ENCODE peak calls at places on chromosome 21, in eight cellular contexts. One of them, this sample, is unnamed.

GRCh38 chr21:30227633-30228404 is 11.9 kb upstream of the CLDN8 start:
- DNase-seq in GM23248: peak; percentile 98
- DNase-seq in neural progenitor cell: no peak
- DNase-seq in NCI-H1694 treated with DMSO at 0.1 percent for 48 hours: no peak
- DNase-seq in NCI-H1105: no peak
- DNase-seq in NCI-H82: no peak
- DNase-seq in cardiac muscle cell: no peak
- DNase-seq in GM03348: peak; percentile 49
- DNase-seq in this sample: no peak

GRCh38 chr21:14229399-14229798 is 13.4 kb downstream of the RBM11 start:
- DNase-seq in cardiac muscle cell: no peak
- DNase-seq in NCI-H1105: no peak
- DNase-seq in GM03348: no peak
- DNase-seq in NCI-H1694 treated with DMSO at 0.1 percent for 48 hours: no peak
- DNase-seq in NCI-H82: no peak
- DNase-seq in neural progenitor cell: no peak
- DNase-seq in GM23248: no peak
- DNase-seq in this sample: no peak

GRCh38 chr21:43733529-43734071 is 14.7 kb downstream of the PDXK start:
- DNase-seq in neural progenitor cell: no peak
- DNase-seq in NCI-H1105: no peak
- DNase-seq in NCI-H82: no peak
- DNase-seq in GM23248: peak; percentile 86
- DNase-seq in cardiac muscle cell: no peak
- DNase-seq in NCI-H1694 treated with DMSO at 0.1 percent for 48 hours: peak; percentile 52
- DNase-seq in GM03348: peak; percentile 85
- DNase-seq in this sample: no peak

GRCh38 chr21:41846536-41846935 is 32.6 kb downstream of the PRDM15 start:
- DNase-seq in NCI-H1105: no peak
- DNase-seq in cardiac muscle cell: no peak
- DNase-seq in NCI-H1694 treated with DMSO at 0.1 percent for 48 hours: no peak
- DNase-seq in GM23248: no peak
- DNase-seq in neural progenitor cell: no peak
- DNase-seq in GM03348: no peak
- DNase-seq in NCI-H82: no peak
- DNase-seq in this sample: no peak

GRCh38 chr21:42160111-42160949 is 58.6 kb upstream of the ABCG1 start:
- DNase-seq in GM23248: no peak
- DNase-seq in NCI-H82: no peak
- DNase-seq in neural progenitor cell: no peak
- DNase-seq in NCI-H1105: no peak
- DNase-seq in cardiac muscle cell: no peak
- DNase-seq in GM03348: no peak
- DNase-seq in NCI-H1694 treated with DMSO at 0.1 percent for 48 hours: no peak
- DNase-seq in this sample: no peak

GRCh38 chr21:27429612-27430361 is 462.9 kb upstream of the ADAMTS5 start:
- DNase-seq in cardiac muscle cell: no peak
- DNase-seq in GM03348: peak; percentile 41
- DNase-seq in NCI-H1105: no peak
- DNase-seq in neural progenitor cell: no peak
- DNase-seq in NCI-H82: no peak
- DNase-seq in NCI-H1694 treated with DMSO at 0.1 percent for 48 hours: no peak
- DNase-seq in GM23248: peak; percentile 67
- DNase-seq in this sample: no peak

GRCh38 chr21:45362748-45363145 is 42.2 kb upstream of the COL18A1 start:
- DNase-seq in GM03348: no peak
- DNase-seq in neural progenitor cell: no peak
- DNase-seq in cardiac muscle cell: no peak
- DNase-seq in NCI-H1694 treated with DMSO at 0.1 percent for 48 hours: no peak
- DNase-seq in GM23248: no peak
- DNase-seq in NCI-H1105: no peak
- DNase-seq in NCI-H82: no peak
- DNase-seq in this sample: no peak

GRCh38 chr21:44845418-44846200 is 27.7 kb upstream of the SUMO3 start:
- DNase-seq in NCI-H1694 treated with DMSO at 0.1 percent for 48 hours: peak; percentile 69
- DNase-seq in NCI-H82: peak; percentile 76
- DNase-seq in neural progenitor cell: peak; percentile 88
- DNase-seq in GM23248: peak; percentile 80
- DNase-seq in GM03348: peak; percentile 89
- DNase-seq in NCI-H1105: no peak
- DNase-seq in cardiac muscle cell: peak; percentile 69
- DNase-seq in this sample: peak; percentile 48

GRCh38 chr21:24852610-24853195 is 754.6 kb downstream of the MRPL39 start:
- DNase-seq in GM03348: no peak
- DNase-seq in NCI-H1694 treated with DMSO at 0.1 percent for 48 hours: no peak
- DNase-seq in cardiac muscle cell: no peak
- DNase-seq in NCI-H82: no peak
- DNase-seq in neural progenitor cell: no peak
- DNase-seq in NCI-H1105: no peak
- DNase-seq in GM23248: no peak
- DNase-seq in this sample: no peak

GRCh38 chr21:46022551-46023107 is 41.1 kb downstream of the COL6A1 start:
- DNase-seq in cardiac muscle cell: no peak
- DNase-seq in neural progenitor cell: no peak
- DNase-seq in NCI-H82: peak; percentile 65
- DNase-seq in NCI-H1105: no peak
- DNase-seq in GM23248: peak; percentile 65
- DNase-seq in GM03348: peak; percentile 84
- DNase-seq in NCI-H1694 treated with DMSO at 0.1 percent for 48 hours: no peak
- DNase-seq in this sample: no peak

GRCh38 chr21:43936186-43936967 is 71.4 kb downstream of the AGPAT3 start:
- DNase-seq in NCI-H82: no peak
- DNase-seq in GM23248: peak; percentile 61
- DNase-seq in NCI-H1694 treated with DMSO at 0.1 percent for 48 hours: no peak
- DNase-seq in neural progenitor cell: no peak
- DNase-seq in cardiac muscle cell: no peak
- DNase-seq in NCI-H1105: no peak
- DNase-seq in GM03348: peak; percentile 68
- DNase-seq in this sample: no peak

GRCh38 chr21:26766826-26767325 is 78.3 kb downstream of the ADAMTS1 start:
- DNase-seq in NCI-H82: no peak
- DNase-seq in GM23248: no peak
- DNase-seq in NCI-H1694 treated with DMSO at 0.1 percent for 48 hours: no peak
- DNase-seq in cardiac muscle cell: no peak
- DNase-seq in NCI-H1105: no peak
- DNase-seq in GM03348: no peak
- DNase-seq in neural progenitor cell: no peak
- DNase-seq in this sample: no peak

GRCh38 chr21:45253180-45253579 is 34.5 kb downstream of the POFUT2 start:
- DNase-seq in cardiac muscle cell: no peak
- DNase-seq in NCI-H1694 treated with DMSO at 0.1 percent for 48 hours: no peak
- DNase-seq in GM03348: peak; percentile 37
- DNase-seq in GM23248: peak; percentile 69
- DNase-seq in NCI-H1105: no peak
- DNase-seq in neural progenitor cell: no peak
- DNase-seq in NCI-H82: peak; percentile 16
- DNase-seq in this sample: no peak

GRCh38 chr21:34594566-34595234 is 20.2 kb downstream of the RCAN1 start:
- DNase-seq in GM03348: no peak
- DNase-seq in cardiac muscle cell: no peak
- DNase-seq in neural progenitor cell: no peak
- DNase-seq in NCI-H1105: no peak
- DNase-seq in GM23248: no peak
- DNase-seq in NCI-H1694 treated with DMSO at 0.1 percent for 48 hours: no peak
- DNase-seq in NCI-H82: no peak
- DNase-seq in this sample: no peak

GRCh38 chr21:39694750-39695149 is 50.2 kb upstream of the IGSF5 start:
- DNase-seq in GM23248: no peak
- DNase-seq in GM03348: no peak
- DNase-seq in NCI-H1694 treated with DMSO at 0.1 percent for 48 hours: no peak
- DNase-seq in neural progenitor cell: no peak
- DNase-seq in NCI-H1105: no peak
- DNase-seq in NCI-H82: no peak
- DNase-seq in cardiac muscle cell: no peak
- DNase-seq in this sample: no peak

GRCh38 chr21:43983860-43984420 is 28.2 kb upstream of the TRAPPC10 start:
- DNase-seq in neural progenitor cell: no peak
- DNase-seq in NCI-H1694 treated with DMSO at 0.1 percent for 48 hours: no peak
- DNase-seq in NCI-H1105: no peak
- DNase-seq in NCI-H82: no peak
- DNase-seq in GM03348: no peak
- DNase-seq in GM23248: no peak
- DNase-seq in cardiac muscle cell: no peak
- DNase-seq in this sample: no peak

GRCh38 chr21:41141031-41141457 is 26.9 kb upstream of the BACE2 start:
- DNase-seq in GM03348: peak; percentile 81
- DNase-seq in NCI-H82: no peak
- DNase-seq in neural progenitor cell: no peak
- DNase-seq in GM23248: peak; percentile 51
- DNase-seq in NCI-H1694 treated with DMSO at 0.1 percent for 48 hours: no peak
- DNase-seq in cardiac muscle cell: no peak
- DNase-seq in NCI-H1105: no peak
- DNase-seq in this sample: no peak